ENCODE peak calls at places on chromosomes 6 and 20, in five cellular contexts. G is RCC 7860, B is epithelial cell of esophagus, J is Kasumi-1, V is aorta. R is an unnamed sample.

GRCh38 chr20:61844621-61845020 is 221.1 kb downstream of the TAF4 start:
- DNase-seq in G (no peak), B (no peak), J (no peak), V (peak), R (no peak)

GRCh38 chr20:1660263-1660662 is 2.7 kb upstream of the SIRPG start:
- DNase-seq in G (no peak), B (no peak), J (no peak), V (no peak), R (no peak)

GRCh38 chr6:113564401-113565161 is 292.6 kb upstream of the MARCKS start:
- DNase-seq in G (no peak), B (peak), J (no peak), V (peak), R (no peak)

GRCh38 chr20:42741906-42742305 is 447.8 kb downstream of the PTPRT start:
- DNase-seq in G (no peak), B (no peak), J (no peak), V (no peak), R (no peak)

GRCh38 chr6:133306876-133307275 is 65.7 kb downstream of the EYA4 start:
- DNase-seq in G (no peak), B (no peak), J (no peak), V (no peak), R (no peak)

GRCh38 chr6:134674562-134674961 is 275.3 kb downstream of the ALDH8A1 start:
- DNase-seq in G (no peak), B (no peak), J (no peak), V (no peak), R (no peak)

GRCh38 chr6:25086500-25087091 is 150.8 kb upstream of the RIPOR2 start:
- DNase-seq in G (no peak), B (no peak), J (no peak), V (no peak), R (no peak)

GRCh38 chr20:32968833-32969241 is 35.4 kb downstream of the SUN5 start:
- DNase-seq in G (no peak), B (no peak), J (no peak), V (no peak), R (no peak)

GRCh38 chr6:168032383-168032760 is 34.9 kb downstream of the KIF25 start:
- DNase-seq in G (peak), B (peak), J (no peak), V (no peak), R (no peak)

GRCh38 chr6:152904678-152905077 is 78.2 kb downstream of the FBXO5 start:
- DNase-seq in G (no peak), B (no peak), J (no peak), V (no peak), R (no peak)

GRCh38 chr20:44851545-44851944 is 34.0 kb upstream of the YWHAB start:
- DNase-seq in G (no peak), B (no peak), J (no peak), V (no peak), R (no peak)

GRCh38 chr6:29828471-29828797 is 809 bp downstream of the HLA-G start:
- DNase-seq in G (no peak), B (peak), J (no peak), V (no peak), R (no peak)

GRCh38 chr6:161117942-161118341 is 126.4 kb downstream of the MAP3K4 start:
- DNase-seq in G (no peak), B (no peak), J (no peak), V (no peak), R (no peak)

GRCh38 chr20:32742322-32743236 is 688 bp downstream of the COMMD7 start:
- DNase-seq in G (no peak), B (no peak), J (no peak), V (no peak), R (no peak)

GRCh38 chr6:2514965-2515543 is 235.7 kb downstream of the MYLK4 start:
- DNase-seq in G (no peak), B (no peak), J (no peak), V (no peak), R (no peak)

GRCh38 chr6:137870744-137871247 is 3.7 kb downstream of the TNFAIP3 start:
- DNase-seq in G (no peak), B (peak), J (no peak), V (no peak), R (no peak)

GRCh38 chr6:40881501-40881900 is 157.5 kb downstream of the UNC5CL start:
- DNase-seq in G (no peak), B (no peak), J (no peak), V (no peak), R (no peak)

R was measured in GF-D8.